ENCODE peak calls at places on chromosomes 12 and 14, in five cellular contexts. One of them, this sample, is unnamed.

GRCh38 chr12:53182836-53183235 is 2.1 kb upstream of the CSAD start:
- DNase-seq in SK-N-SH: no peak
- DNase-seq in K562: no peak
- DNase-seq in A549: no peak
- DNase-seq in GM12878: no peak
- DNase-seq in this sample: no peak

GRCh38 chr12:19530631-19531020 is 91.3 kb downstream of the AEBP2 start:
- DNase-seq in SK-N-SH: no peak
- DNase-seq in K562: no peak
- DNase-seq in A549: no peak
- DNase-seq in GM12878: no peak
- DNase-seq in this sample: no peak

GRCh38 chr14:71726639-71727085 is 205.6 kb upstream of the RGS6 start:
- DNase-seq in SK-N-SH: no peak
- DNase-seq in K562: no peak
- DNase-seq in A549: no peak
- DNase-seq in GM12878: no peak
- DNase-seq in this sample: no peak

GRCh38 chr12:12563529-12563928 is 866 bp upstream of the DUSP16 start:
- DNase-seq in SK-N-SH: no peak
- DNase-seq in K562: no peak
- DNase-seq in A549: no peak
- DNase-seq in GM12878: no peak
- DNase-seq in this sample: no peak

GRCh38 chr12:6700646-6701051 is at the start of gene PIANP:
- DNase-seq in SK-N-SH: peak; percentile 92
- DNase-seq in K562: peak; percentile 25
- DNase-seq in A549: peak; percentile 30
- DNase-seq in GM12878: no peak
- DNase-seq in this sample: no peak

GRCh38 chr12:115598827-115599226 is 678.7 kb downstream of the MED13L start:
- DNase-seq in SK-N-SH: no peak
- DNase-seq in K562: no peak
- DNase-seq in A549: no peak
- DNase-seq in GM12878: no peak
- DNase-seq in this sample: no peak

GRCh38 chr14:96189288-96189711 is 15.3 kb upstream of the BDKRB2 start:
- DNase-seq in SK-N-SH: no peak
- DNase-seq in K562: no peak
- DNase-seq in A549: no peak
- DNase-seq in GM12878: no peak
- DNase-seq in this sample: no peak

GRCh38 chr12:106238146-106238545 is 9.7 kb downstream of the CKAP4 start:
- DNase-seq in SK-N-SH: no peak
- DNase-seq in K562: no peak
- DNase-seq in A549: no peak
- DNase-seq in GM12878: no peak
- DNase-seq in this sample: no peak

GRCh38 chr14:74573421-74574091 is 38.5 kb downstream of the LTBP2 start:
- DNase-seq in SK-N-SH: no peak
- DNase-seq in K562: no peak
- DNase-seq in A549: no peak
- DNase-seq in GM12878: no peak
- DNase-seq in this sample: no peak

GRCh38 chr14:69708586-69709169 is 58.3 kb upstream of the SRSF5 start:
- DNase-seq in SK-N-SH: peak; percentile 51
- DNase-seq in K562: no peak
- DNase-seq in A549: no peak
- DNase-seq in GM12878: no peak
- DNase-seq in this sample: no peak

GRCh38 chr12:6367065-6367968 is 8.0 kb downstream of the SCNN1A start:
- DNase-seq in SK-N-SH: peak; percentile 55
- DNase-seq in K562: peak; percentile 56
- DNase-seq in A549: no peak
- DNase-seq in GM12878: peak; percentile 39
- DNase-seq in this sample: no peak

GRCh38 chr12:28793767-28794166 is 355.3 kb upstream of the FAR2 start:
- DNase-seq in SK-N-SH: no peak
- DNase-seq in K562: no peak
- DNase-seq in A549: no peak
- DNase-seq in GM12878: no peak
- DNase-seq in this sample: no peak

GRCh38 chr12:119020377-119021360 is 39.3 kb downstream of the SRRM4 start:
- DNase-seq in SK-N-SH: peak; percentile 26
- DNase-seq in K562: peak; percentile 73
- DNase-seq in A549: peak; percentile 6
- DNase-seq in GM12878: no peak
- DNase-seq in this sample: peak; percentile 36

GRCh38 chr14:29016050-29016900 is 249.7 kb downstream of the FOXG1 start:
- DNase-seq in SK-N-SH: peak; percentile 7
- DNase-seq in K562: peak; percentile 15
- DNase-seq in A549: no peak
- DNase-seq in GM12878: no peak
- DNase-seq in this sample: no peak

GRCh38 chr14:33682746-33683145 is 268.1 kb downstream of the EGLN3 start:
- DNase-seq in SK-N-SH: no peak
- DNase-seq in K562: no peak
- DNase-seq in A549: no peak
- DNase-seq in GM12878: no peak
- DNase-seq in this sample: no peak

DNA sequence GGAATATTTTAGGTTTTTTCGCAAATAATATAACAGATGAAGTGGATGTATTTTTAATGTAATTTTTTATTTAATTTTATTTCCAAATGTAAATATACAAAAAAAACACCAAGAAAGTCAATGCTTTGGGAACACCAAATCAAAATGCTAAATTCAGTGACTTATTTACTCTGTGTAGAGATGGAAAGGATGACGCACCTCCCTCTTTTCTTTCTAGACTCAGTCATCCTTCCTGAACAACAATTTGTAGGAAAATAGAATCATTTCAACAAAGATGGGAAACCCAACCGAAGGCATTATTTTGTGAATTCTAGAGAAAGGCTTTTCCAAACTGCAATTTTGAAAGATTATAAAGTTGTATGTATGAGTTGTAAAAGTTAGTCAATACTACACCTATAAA is 57.7 kb downstream of the CCER1 start:
- DNase-seq in SK-N-SH: no peak
- DNase-seq in K562: no peak
- DNase-seq in A549: no peak
- DNase-seq in GM12878: no peak
- DNase-seq in this sample: no peak
- TF ChIP-seq RAD21 in SK-N-SH: no peak
- TF ChIP-seq RAD21 in K562: no peak
- TF ChIP-seq RAD21 in A549: no peak
- TF ChIP-seq RAD21 in GM12878: no peak
- TF ChIP-seq RAD21 in this sample: no peak

GRCh38 chr12:124779161-124780141 is 84.2 kb downstream of the SCARB1 start:
- DNase-seq in SK-N-SH: no peak
- DNase-seq in K562: no peak
- DNase-seq in A549: no peak
- DNase-seq in GM12878: peak; percentile 61
- DNase-seq in this sample: no peak

GRCh38 chr12:124782132-124782531 is 81.5 kb downstream of the SCARB1 start:
- DNase-seq in SK-N-SH: no peak
- DNase-seq in K562: no peak
- DNase-seq in A549: no peak
- DNase-seq in GM12878: no peak
- DNase-seq in this sample: no peak

GRCh38 chr12:124783087-124783486 is 80.6 kb downstream of the SCARB1 start:
- DNase-seq in SK-N-SH: no peak
- DNase-seq in K562: no peak
- DNase-seq in A549: no peak
- DNase-seq in GM12878: no peak
- DNase-seq in this sample: no peak

GRCh38 chr12:124780336-124780735 is 83.3 kb downstream of the SCARB1 start:
- DNase-seq in SK-N-SH: no peak
- DNase-seq in K562: no peak
- DNase-seq in A549: no peak
- DNase-seq in GM12878: no peak
- DNase-seq in this sample: no peak

DNA sequence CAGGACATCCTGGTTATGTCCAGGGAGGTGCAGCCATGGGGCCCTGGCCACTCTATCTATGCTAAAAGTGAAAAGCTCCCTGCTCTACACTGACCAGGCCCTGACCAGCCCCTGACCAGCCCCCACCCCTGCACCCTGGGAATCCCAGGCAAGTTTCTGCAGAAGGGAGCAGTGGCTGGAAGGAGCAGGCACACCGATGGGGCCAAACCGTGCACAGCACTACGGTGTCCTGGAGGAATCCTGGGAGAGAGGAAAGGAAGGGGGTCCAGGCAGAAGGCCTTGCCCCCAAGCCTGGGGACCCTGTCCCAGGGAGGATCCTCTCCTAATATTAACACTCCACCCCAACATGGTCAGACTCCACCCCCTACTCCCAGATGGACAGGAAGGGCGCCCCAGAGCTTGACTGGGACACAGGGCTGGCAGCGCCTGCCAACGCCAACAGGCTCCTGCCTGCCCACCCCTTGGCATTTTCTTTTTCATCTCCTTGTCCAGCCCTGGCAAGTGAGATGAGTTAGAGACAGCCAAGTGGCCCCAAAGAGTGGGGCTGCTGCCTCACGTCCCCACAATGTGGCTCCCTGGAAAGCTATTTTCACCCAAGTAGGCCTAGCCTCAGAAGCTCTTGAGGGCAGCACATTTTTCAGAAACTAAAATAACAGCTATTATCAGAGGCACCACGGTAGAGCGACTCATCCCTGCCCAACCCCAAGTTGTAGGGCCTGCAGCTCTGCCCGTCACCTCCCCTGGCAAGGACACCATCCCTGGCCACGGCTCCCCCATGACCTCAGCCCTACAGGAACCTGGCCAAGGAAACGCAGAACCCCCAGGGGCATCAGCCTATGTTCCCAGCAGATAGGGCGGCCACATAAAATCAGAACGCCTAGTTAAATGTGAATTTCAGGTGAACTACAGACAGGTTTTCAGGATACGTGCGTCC is 82.6 kb downstream of the SCARB1 start:
- DNase-seq in SK-N-SH: no peak
- DNase-seq in K562: no peak
- DNase-seq in A549: no peak
- DNase-seq in GM12878: no peak
- DNase-seq in this sample: no peak
- TF ChIP-seq RAD21 in SK-N-SH: no peak
- TF ChIP-seq RAD21 in K562: no peak
- TF ChIP-seq RAD21 in A549: no peak
- TF ChIP-seq RAD21 in GM12878: no peak
- TF ChIP-seq RAD21 in this sample: no peak

DNA sequence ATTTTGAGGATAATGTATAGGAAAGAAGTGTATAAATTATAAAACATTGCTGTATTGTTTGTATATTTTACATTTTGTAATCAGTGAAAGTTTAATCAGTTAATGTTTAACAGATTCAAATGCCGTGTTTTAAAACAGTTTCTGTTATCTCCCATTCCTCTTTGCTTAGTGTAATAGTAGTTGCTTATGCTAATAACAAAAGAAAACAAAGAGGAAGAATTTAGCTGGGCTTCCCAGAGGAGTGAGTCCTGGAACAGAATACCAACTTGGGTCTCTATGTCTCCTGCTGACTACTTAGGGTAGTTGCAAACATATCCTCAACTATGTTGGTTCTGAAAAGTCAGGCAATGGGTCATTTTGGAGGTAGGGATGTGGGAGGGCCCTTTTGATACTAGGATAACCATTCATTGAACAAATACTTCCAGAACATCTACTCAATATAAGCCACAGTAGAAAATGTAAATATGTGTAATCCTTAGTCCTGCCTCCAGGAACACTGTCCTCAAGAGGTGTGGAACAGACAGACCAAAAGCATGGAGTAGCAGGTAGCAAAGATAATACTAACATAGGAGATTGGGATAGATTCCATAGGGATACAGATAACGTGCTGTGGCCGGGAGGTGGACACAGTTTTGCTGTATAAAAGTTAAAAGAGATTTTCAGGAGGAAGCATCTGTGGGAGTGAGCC is 36.1 kb upstream of the EVL start:
- DNase-seq in SK-N-SH: no peak
- DNase-seq in K562: no peak
- DNase-seq in A549: peak; percentile 35
- DNase-seq in GM12878: no peak
- DNase-seq in this sample: no peak
- TF ChIP-seq RAD21 in SK-N-SH: no peak
- TF ChIP-seq RAD21 in K562: no peak
- TF ChIP-seq RAD21 in A549: no peak
- TF ChIP-seq RAD21 in GM12878: no peak
- TF ChIP-seq RAD21 in this sample: no peak

GRCh38 chr14:101623685-101624444 is 62.6 kb downstream of the DIO3 start:
- DNase-seq in SK-N-SH: peak; percentile 35
- DNase-seq in K562: no peak
- DNase-seq in A549: no peak
- DNase-seq in GM12878: no peak
- DNase-seq in this sample: no peak

GRCh38 chr14:101624579-101624978 is 63.3 kb downstream of the DIO3 start:
- DNase-seq in SK-N-SH: no peak
- DNase-seq in K562: no peak
- DNase-seq in A549: no peak
- DNase-seq in GM12878: no peak
- DNase-seq in this sample: no peak

GRCh38 chr14:101627913-101628257 is 66.6 kb downstream of the DIO3 start:
- DNase-seq in SK-N-SH: peak; percentile 50
- DNase-seq in K562: no peak
- DNase-seq in A549: no peak
- DNase-seq in GM12878: no peak
- DNase-seq in this sample: no peak

GRCh38 chr14:101626331-101626730 is 65.0 kb downstream of the DIO3 start:
- DNase-seq in SK-N-SH: no peak
- DNase-seq in K562: no peak
- DNase-seq in A549: no peak
- DNase-seq in GM12878: no peak
- DNase-seq in this sample: no peak

DNA sequence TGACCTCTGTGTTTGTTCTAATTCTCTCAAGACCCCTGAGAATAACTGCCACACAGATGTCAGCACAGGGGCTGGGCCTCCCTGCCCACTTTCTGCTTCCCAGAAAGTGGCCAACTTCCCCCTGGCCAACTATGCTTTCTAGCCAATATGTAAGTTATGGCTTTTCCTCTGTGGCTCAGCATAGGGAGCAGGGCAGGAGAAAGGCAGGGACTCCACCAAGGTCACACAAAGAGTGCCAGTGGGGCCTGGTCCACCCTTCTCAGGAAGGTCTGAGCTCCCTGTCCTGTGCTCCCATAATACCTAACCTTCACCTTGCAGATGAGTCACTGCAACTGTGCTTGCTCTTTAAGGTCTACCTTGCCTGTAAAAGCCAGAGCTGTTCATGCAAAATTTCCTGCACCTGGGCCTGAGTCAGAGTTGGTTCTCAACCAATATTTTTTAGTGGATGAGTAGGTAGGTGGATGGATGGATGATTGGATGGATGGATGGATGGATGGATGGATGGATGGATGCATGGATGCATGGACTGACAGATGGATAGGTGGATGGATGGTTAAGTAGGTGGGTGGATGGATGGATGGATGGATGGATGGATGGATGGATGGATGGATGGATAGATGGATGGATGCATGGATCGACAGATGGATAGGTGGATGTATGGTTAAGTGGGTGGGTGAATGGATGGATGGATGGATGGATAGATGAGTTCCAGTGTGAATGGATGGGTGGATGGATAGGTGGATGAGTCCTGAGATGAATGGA is 64.2 kb downstream of the DIO3 start:
- DNase-seq in SK-N-SH: no peak
- DNase-seq in K562: no peak
- DNase-seq in A549: no peak
- DNase-seq in GM12878: no peak
- DNase-seq in this sample: no peak
- TF ChIP-seq RAD21 in SK-N-SH: no peak
- TF ChIP-seq RAD21 in K562: no peak
- TF ChIP-seq RAD21 in A549: no peak
- TF ChIP-seq RAD21 in GM12878: no peak
- TF ChIP-seq RAD21 in this sample: no peak

This sample was measured in HCT116.